ENCODE peak calls at places on chromosome 19, in four cellular contexts. One of them, this sample, is unnamed.

GRCh38 chr19:2043864-2044708 is 7.0 kb downstream of the MKNK2 start:
- DNase-seq in activated CD8-positive, alpha-beta T cell treated with anti-CD3 and anti-CD28 coated beads, Interleukin-2, amount 10 ng/mL, durations not matched to agents 7 days and 5 days: peak
- DNase-seq in anterior cingulate cortex: no peak
- DNase-seq in Karpas-422: peak
- DNase-seq in this sample: no peak

GRCh38 chr19:10407102-10407501 is 3.8 kb upstream of the CDC37 start:
- DNase-seq in activated CD8-positive, alpha-beta T cell treated with anti-CD3 and anti-CD28 coated beads, Interleukin-2, amount 10 ng/mL, durations not matched to agents 7 days and 5 days: no peak
- DNase-seq in anterior cingulate cortex: no peak
- DNase-seq in Karpas-422: no peak
- DNase-seq in this sample: no peak

GRCh38 chr19:2474232-2475017 is 1.5 kb upstream of the GADD45B start:
- DNase-seq in activated CD8-positive, alpha-beta T cell treated with anti-CD3 and anti-CD28 coated beads, Interleukin-2, amount 10 ng/mL, durations not matched to agents 7 days and 5 days: peak
- DNase-seq in anterior cingulate cortex: peak
- DNase-seq in Karpas-422: peak
- DNase-seq in this sample: peak

GRCh38 chr19:13318190-13318589 is 168.0 kb downstream of the IER2 start:
- DNase-seq in activated CD8-positive, alpha-beta T cell treated with anti-CD3 and anti-CD28 coated beads, Interleukin-2, amount 10 ng/mL, durations not matched to agents 7 days and 5 days: no peak
- DNase-seq in anterior cingulate cortex: no peak
- DNase-seq in Karpas-422: no peak
- DNase-seq in this sample: no peak

GRCh38 chr19:51179297-51179696 is 37.2 kb downstream of the SIGLEC7 start:
- DNase-seq in activated CD8-positive, alpha-beta T cell treated with anti-CD3 and anti-CD28 coated beads, Interleukin-2, amount 10 ng/mL, durations not matched to agents 7 days and 5 days: no peak
- DNase-seq in anterior cingulate cortex: no peak
- DNase-seq in Karpas-422: no peak
- DNase-seq in this sample: no peak

GRCh38 chr19:47680858-47681332 is 32.3 kb upstream of the EHD2 start:
- DNase-seq in activated CD8-positive, alpha-beta T cell treated with anti-CD3 and anti-CD28 coated beads, Interleukin-2, amount 10 ng/mL, durations not matched to agents 7 days and 5 days: no peak
- DNase-seq in anterior cingulate cortex: no peak
- DNase-seq in Karpas-422: no peak
- DNase-seq in this sample: no peak

GRCh38 chr19:44003461-44004134 is 841 bp downstream of the ZNF230 start:
- DNase-seq in activated CD8-positive, alpha-beta T cell treated with anti-CD3 and anti-CD28 coated beads, Interleukin-2, amount 10 ng/mL, durations not matched to agents 7 days and 5 days: peak
- DNase-seq in anterior cingulate cortex: peak
- DNase-seq in Karpas-422: peak
- DNase-seq in this sample: no peak

GRCh38 chr19:34495416-34495815 is 13.9 kb downstream of the WTIP start:
- DNase-seq in activated CD8-positive, alpha-beta T cell treated with anti-CD3 and anti-CD28 coated beads, Interleukin-2, amount 10 ng/mL, durations not matched to agents 7 days and 5 days: no peak
- DNase-seq in anterior cingulate cortex: no peak
- DNase-seq in Karpas-422: no peak
- DNase-seq in this sample: no peak

GRCh38 chr19:15243236-15243957 is 11.1 kb upstream of the EPHX3 start:
- DNase-seq in activated CD8-positive, alpha-beta T cell treated with anti-CD3 and anti-CD28 coated beads, Interleukin-2, amount 10 ng/mL, durations not matched to agents 7 days and 5 days: no peak
- DNase-seq in anterior cingulate cortex: no peak
- DNase-seq in Karpas-422: no peak
- DNase-seq in this sample: no peak

This sample was measured in nucleus accumbens.